ENCODE peak calls at places on chromosomes 1 and 21, in four cellular contexts. One of them, this sample, is unnamed.

GRCh38 chr1:243950166-243950565 is 100.1 kb upstream of the AKT3 start:
- DNase-seq in MM.1S: no peak
- DNase-seq in foreskin fibroblast: peak; percentile 74
- DNase-seq in fibroblast of lung: peak; percentile 68
- DNase-seq in this sample: no peak

GRCh38 chr1:241156231-241156965 is 200.6 kb downstream of the RGS7 start:
- DNase-seq in MM.1S: no peak
- DNase-seq in foreskin fibroblast: peak; percentile 71
- DNase-seq in fibroblast of lung: peak; percentile 80
- DNase-seq in this sample: no peak

GRCh38 chr1:156901966-156902922 is 8.7 kb downstream of the PEAR1 start:
- DNase-seq in MM.1S: no peak
- DNase-seq in foreskin fibroblast: no peak
- DNase-seq in fibroblast of lung: no peak
- DNase-seq in this sample: no peak

GRCh38 chr1:15244813-15245212 is 2.2 kb upstream of the FHAD1 start:
- DNase-seq in MM.1S: no peak
- DNase-seq in foreskin fibroblast: no peak
- DNase-seq in fibroblast of lung: no peak
- DNase-seq in this sample: no peak

GRCh38 chr1:93839756-93840155 is 39.2 kb downstream of the DNTTIP2 start:
- DNase-seq in MM.1S: no peak
- DNase-seq in foreskin fibroblast: no peak
- DNase-seq in fibroblast of lung: no peak
- DNase-seq in this sample: no peak

GRCh38 chr1:183291802-183292515 is 105.9 kb downstream of the LAMC2 start:
- DNase-seq in MM.1S: no peak
- DNase-seq in foreskin fibroblast: no peak
- DNase-seq in fibroblast of lung: peak; percentile 29
- DNase-seq in this sample: no peak

GRCh38 chr1:81681570-81681969 is 119.2 kb upstream of the ADGRL2 start:
- DNase-seq in MM.1S: peak; percentile 50
- DNase-seq in foreskin fibroblast: peak; percentile 36
- DNase-seq in fibroblast of lung: peak; percentile 55
- DNase-seq in this sample: no peak

GRCh38 chr1:147273409-147274307 is 31.2 kb downstream of the CHD1L start:
- DNase-seq in MM.1S: peak; percentile 73
- DNase-seq in foreskin fibroblast: peak; percentile 74
- DNase-seq in fibroblast of lung: peak; percentile 93
- DNase-seq in this sample: peak; percentile 22

GRCh38 chr1:100643430-100644196 is 75.9 kb upstream of the VCAM1 start:
- DNase-seq in MM.1S: no peak
- DNase-seq in foreskin fibroblast: no peak
- DNase-seq in fibroblast of lung: peak; percentile 22
- DNase-seq in this sample: no peak

GRCh38 chr1:43349594-43350306 is 9.0 kb upstream of the CDC20 start:
- DNase-seq in MM.1S: peak; percentile 10
- DNase-seq in foreskin fibroblast: peak; percentile 37
- DNase-seq in fibroblast of lung: peak; percentile 71
- DNase-seq in this sample: peak; percentile 44

GRCh38 chr1:192005976-192006375 is 152.3 kb upstream of the RGS18 start:
- DNase-seq in MM.1S: peak; percentile 15
- DNase-seq in foreskin fibroblast: no peak
- DNase-seq in fibroblast of lung: no peak
- DNase-seq in this sample: no peak

GRCh38 chr1:107776898-107777663 is 187.9 kb downstream of the VAV3 start:
- DNase-seq in MM.1S: peak; percentile 65
- DNase-seq in foreskin fibroblast: no peak
- DNase-seq in fibroblast of lung: no peak
- DNase-seq in this sample: peak; percentile 38

GRCh38 chr1:212752256-212752933 is 39.2 kb downstream of the NSL1 start:
- DNase-seq in MM.1S: no peak
- DNase-seq in foreskin fibroblast: peak; percentile 37
- DNase-seq in fibroblast of lung: peak; percentile 64
- DNase-seq in this sample: no peak

GRCh38 chr1:43463461-43463860 is 9.7 kb upstream of the HYI start:
- DNase-seq in MM.1S: no peak
- DNase-seq in foreskin fibroblast: no peak
- DNase-seq in fibroblast of lung: peak; percentile 58
- DNase-seq in this sample: no peak

GRCh38 chr1:202007279-202007678 is 3.1 kb upstream of the ELF3 start:
- DNase-seq in MM.1S: no peak
- DNase-seq in foreskin fibroblast: no peak
- DNase-seq in fibroblast of lung: no peak
- DNase-seq in this sample: no peak

GRCh38 chr1:87362834-87363426 is 34.2 kb downstream of the LMO4 start:
- DNase-seq in MM.1S: no peak
- DNase-seq in foreskin fibroblast: peak; percentile 21
- DNase-seq in fibroblast of lung: no peak
- DNase-seq in this sample: no peak

GRCh38 chr1:117365350-117366280 is 1.6 kb upstream of the MAN1A2 start:
- DNase-seq in MM.1S: no peak
- DNase-seq in foreskin fibroblast: peak; percentile 51
- DNase-seq in fibroblast of lung: peak; percentile 18
- DNase-seq in this sample: no peak

GRCh38 chr1:198858026-198858425 is 219.2 kb downstream of the PTPRC start:
- DNase-seq in MM.1S: no peak
- DNase-seq in foreskin fibroblast: no peak
- DNase-seq in fibroblast of lung: no peak
- DNase-seq in this sample: no peak

GRCh38 chr1:205226868-205227583 is 720 bp upstream of the TMCC2 start:
- DNase-seq in MM.1S: peak; percentile 21
- DNase-seq in foreskin fibroblast: no peak
- DNase-seq in fibroblast of lung: peak; percentile 33
- DNase-seq in this sample: no peak

GRCh38 chr1:27044613-27045091 is 32.0 kb upstream of the TENT5B start:
- DNase-seq in MM.1S: peak; percentile 86
- DNase-seq in foreskin fibroblast: peak; percentile 56
- DNase-seq in fibroblast of lung: peak; percentile 77
- DNase-seq in this sample: peak; percentile 21
- H3K4me3 ChIP-seq in MM.1S: peak overlapping the region; percentile 41
- H3K4me3 ChIP-seq in foreskin fibroblast: no peak overlapping the region
- H3K4me3 ChIP-seq in fibroblast of lung: no peak overlapping the region
- H3K4me3 ChIP-seq in this sample: no peak overlapping the region

GRCh38 chr1:46413596-46413985 is 19.5 kb downstream of the FAAH start:
- DNase-seq in MM.1S: no peak
- DNase-seq in foreskin fibroblast: no peak
- DNase-seq in fibroblast of lung: no peak
- DNase-seq in this sample: no peak
- TF ChIP-seq CTCF in MM.1S: peak; percentile 25
- TF ChIP-seq CTCF in foreskin fibroblast: peak; percentile 24
- TF ChIP-seq CTCF in fibroblast of lung: peak; percentile 39
- TF ChIP-seq CTCF in this sample: peak; percentile 65

GRCh38 chr1:154499446-154499845 is 2.6 kb upstream of the TDRD10 start:
- DNase-seq in MM.1S: no peak
- DNase-seq in foreskin fibroblast: no peak
- DNase-seq in fibroblast of lung: no peak
- DNase-seq in this sample: no peak
- H3K4me3 ChIP-seq in MM.1S: no peak overlapping the region
- H3K4me3 ChIP-seq in foreskin fibroblast: no peak overlapping the region
- H3K4me3 ChIP-seq in fibroblast of lung: no peak overlapping the region
- H3K4me3 ChIP-seq in this sample: no peak overlapping the region

GRCh38 chr1:41870076-41870562 is 48.6 kb downstream of the HIVEP3 start:
- DNase-seq in MM.1S: no peak
- DNase-seq in foreskin fibroblast: peak; percentile 56
- DNase-seq in fibroblast of lung: peak; percentile 34
- DNase-seq in this sample: no peak

GRCh38 chr1:41866285-41866684 is 52.4 kb downstream of the HIVEP3 start:
- DNase-seq in MM.1S: no peak
- DNase-seq in foreskin fibroblast: no peak
- DNase-seq in fibroblast of lung: no peak
- DNase-seq in this sample: no peak

GRCh38 chr1:41872074-41872473 is 46.6 kb downstream of the HIVEP3 start:
- DNase-seq in MM.1S: no peak
- DNase-seq in foreskin fibroblast: no peak
- DNase-seq in fibroblast of lung: no peak
- DNase-seq in this sample: no peak

GRCh38 chr1:41864471-41865040 is 54.2 kb downstream of the HIVEP3 start:
- DNase-seq in MM.1S: no peak
- DNase-seq in foreskin fibroblast: no peak
- DNase-seq in fibroblast of lung: no peak
- DNase-seq in this sample: no peak

GRCh38 chr1:41868241-41868953 is 50.3 kb downstream of the HIVEP3 start:
- DNase-seq in MM.1S: peak; percentile 89
- DNase-seq in foreskin fibroblast: no peak
- DNase-seq in fibroblast of lung: no peak
- DNase-seq in this sample: peak; percentile 41
- TF ChIP-seq CTCF in MM.1S: peak; percentile 81
- TF ChIP-seq CTCF in foreskin fibroblast: no peak
- TF ChIP-seq CTCF in fibroblast of lung: no peak
- TF ChIP-seq CTCF in this sample: peak; percentile 63

GRCh38 chr21:45555251-45555556 is 13.0 kb upstream of the SLC19A1 start:
- DNase-seq in MM.1S: no peak
- DNase-seq in foreskin fibroblast: no peak
- DNase-seq in fibroblast of lung: no peak
- DNase-seq in this sample: no peak
- H3K4me3 ChIP-seq in MM.1S: peak overlapping the region; percentile 84
- H3K4me3 ChIP-seq in foreskin fibroblast: peak overlapping the region; percentile 49
- H3K4me3 ChIP-seq in fibroblast of lung: no peak overlapping the region
- H3K4me3 ChIP-seq in this sample: no peak overlapping the region

GRCh38 chr1:39378377-39378776 is 113.1 kb upstream of the BMP8A start:
- DNase-seq in MM.1S: peak; percentile 20
- DNase-seq in foreskin fibroblast: no peak
- DNase-seq in fibroblast of lung: no peak
- DNase-seq in this sample: no peak
- TF ChIP-seq CTCF in MM.1S: peak; percentile 58
- TF ChIP-seq CTCF in foreskin fibroblast: peak; percentile 26
- TF ChIP-seq CTCF in fibroblast of lung: peak; percentile 43
- TF ChIP-seq CTCF in this sample: peak; percentile 45

DNA sequence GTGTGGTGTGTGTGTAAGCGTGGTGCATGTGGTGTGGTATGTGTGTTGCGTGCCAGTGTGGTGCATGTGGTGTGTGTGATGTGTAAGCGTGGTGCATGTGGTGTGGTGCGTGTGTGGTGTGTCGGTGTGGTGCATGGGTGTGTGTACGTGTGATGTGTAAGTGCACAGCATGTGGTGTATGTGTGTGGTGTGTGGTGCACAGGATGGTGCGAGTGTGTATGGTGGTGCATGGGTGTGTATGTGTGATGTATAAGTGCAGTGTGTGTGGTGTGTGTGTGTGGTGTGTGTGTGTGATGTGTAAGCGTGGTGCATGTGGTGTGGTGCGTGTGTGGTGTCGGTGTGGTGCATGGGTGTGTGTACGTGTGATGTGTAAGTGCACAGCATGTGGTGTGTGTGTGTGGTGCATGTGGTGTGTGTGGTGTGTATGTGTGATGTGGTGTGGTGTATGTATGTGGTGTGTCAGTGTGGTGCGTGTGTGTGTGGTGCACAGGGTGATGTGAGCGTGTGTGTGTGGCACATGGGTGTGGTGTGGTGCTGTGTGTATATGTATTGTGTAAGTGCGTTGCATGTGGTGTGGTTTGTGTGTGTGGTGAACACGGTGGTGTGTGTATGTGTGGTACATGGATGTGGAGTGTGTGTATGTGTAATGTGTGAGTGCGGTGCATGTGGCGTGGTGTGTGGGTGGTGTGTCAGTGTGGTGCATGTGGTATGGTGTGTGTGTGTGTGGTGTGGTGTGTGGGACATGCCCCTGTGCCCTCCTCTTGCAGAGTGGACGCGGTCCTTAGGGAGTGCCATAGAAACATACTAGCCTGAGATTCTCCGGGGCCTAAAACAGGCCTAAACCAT is 1.1 kb upstream of the C2CD2 start:
- DNase-seq in MM.1S: no peak
- DNase-seq in foreskin fibroblast: no peak
- DNase-seq in fibroblast of lung: no peak
- DNase-seq in this sample: no peak
- H3K4me3 ChIP-seq in MM.1S: no peak overlapping the region
- H3K4me3 ChIP-seq in foreskin fibroblast: no peak overlapping the region
- H3K4me3 ChIP-seq in fibroblast of lung: no peak overlapping the region
- H3K4me3 ChIP-seq in this sample: no peak overlapping the region

GRCh38 chr21:44462834-44463200 is 7.5 kb downstream of the LRRC3 start:
- DNase-seq in MM.1S: no peak
- DNase-seq in foreskin fibroblast: no peak
- DNase-seq in fibroblast of lung: no peak
- DNase-seq in this sample: no peak

GRCh38 chr21:44461005-44461404 is 5.7 kb downstream of the LRRC3 start:
- DNase-seq in MM.1S: no peak
- DNase-seq in foreskin fibroblast: no peak
- DNase-seq in fibroblast of lung: no peak
- DNase-seq in this sample: no peak

GRCh38 chr21:44460441-44460755 is 5.1 kb downstream of the LRRC3 start:
- DNase-seq in MM.1S: no peak
- DNase-seq in foreskin fibroblast: no peak
- DNase-seq in fibroblast of lung: no peak
- DNase-seq in this sample: no peak

GRCh38 chr21:44462090-44462833 is 7.0 kb downstream of the LRRC3 start:
- DNase-seq in MM.1S: no peak
- DNase-seq in foreskin fibroblast: no peak
- DNase-seq in fibroblast of lung: no peak
- DNase-seq in this sample: no peak

DNA sequence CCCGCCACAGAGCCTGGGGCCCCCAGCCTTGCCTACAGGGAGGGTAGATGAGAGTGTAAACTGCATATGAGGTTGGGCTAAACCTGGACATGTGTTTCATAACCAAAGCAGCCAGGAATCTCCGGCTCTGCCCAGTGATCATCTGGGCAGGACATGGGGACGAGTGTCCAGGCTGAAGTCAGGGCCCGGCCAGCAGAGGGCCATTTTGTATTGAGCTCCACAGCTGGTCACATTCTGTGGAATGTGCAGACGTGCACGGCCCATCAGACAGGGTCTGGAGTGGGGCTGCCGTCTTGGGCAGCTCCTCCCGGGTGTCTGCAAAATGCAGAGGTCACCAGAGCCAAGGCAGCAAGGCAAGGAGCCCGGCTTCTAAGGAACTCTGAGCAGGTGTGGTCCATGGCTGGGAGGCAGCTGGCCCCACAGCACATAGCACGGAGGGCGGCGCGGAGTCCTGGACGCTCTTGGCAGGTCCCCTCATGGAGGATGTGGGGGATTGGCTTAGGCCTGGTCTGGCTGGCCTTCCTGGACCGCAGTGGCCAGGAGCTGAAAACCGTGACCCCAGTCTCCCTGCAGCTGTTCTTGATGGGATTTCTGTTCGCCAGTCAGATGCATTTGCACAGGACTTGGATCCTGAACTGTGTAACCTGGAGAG is 6.3 kb downstream of the LRRC3 start:
- DNase-seq in MM.1S: no peak
- DNase-seq in foreskin fibroblast: no peak
- DNase-seq in fibroblast of lung: no peak
- DNase-seq in this sample: no peak
- TF ChIP-seq CTCF in MM.1S: peak; percentile 8
- TF ChIP-seq CTCF in foreskin fibroblast: no peak
- TF ChIP-seq CTCF in fibroblast of lung: no peak
- TF ChIP-seq CTCF in this sample: no peak

GRCh38 chr1:63949965-63950364 is 176.1 kb downstream of the ROR1 start:
- DNase-seq in MM.1S: no peak
- DNase-seq in foreskin fibroblast: peak; percentile 33
- DNase-seq in fibroblast of lung: peak; percentile 61
- DNase-seq in this sample: no peak
- H3K4me3 ChIP-seq in MM.1S: no peak overlapping the region
- H3K4me3 ChIP-seq in foreskin fibroblast: no peak overlapping the region
- H3K4me3 ChIP-seq in fibroblast of lung: no peak overlapping the region
- H3K4me3 ChIP-seq in this sample: no peak overlapping the region